ENCODE peak calls at places on chromosomes 11 and 22, in ten cellular contexts. V is colonic mucosa, X is lower lobe of right lung, S is fibroblast of lung, R is body of pancreas, B is thyroid gland, D is transverse colon, I is lower leg skin, F is brain microvascular endothelial cell, J is astrocyte. W is an unnamed sample.

GRCh38 chr11:9700105-9700801 is 36.4 kb downstream of the SWAP70 start:
- DNase-seq in S (no peak), B (peak), R (peak), J (peak), X (no peak), V (no peak), I (no peak), D (no peak), F (no peak), W (no peak)

GRCh38 chr22:49087163-49087562 is 740.5 kb downstream of the BRD1 start:
- DNase-seq in I (no peak), X (no peak), F (no peak), B (no peak), D (no peak), S (no peak), J (no peak), R (no peak), V (no peak), W (peak)

GRCh38 chr11:80155412-80156017 is 714.7 kb upstream of the TENM4 start:
- DNase-seq in D (no peak), F (peak), X (no peak), S (no peak), I (no peak), J (no peak), B (no peak), R (no peak), V (no peak), W (no peak)

GRCh38 chr11:13339196-13340153 is 61.9 kb downstream of the BMAL1 start:
- DNase-seq in B (no peak), X (no peak), D (no peak), F (peak), R (no peak), V (no peak), S (peak), J (peak), I (no peak), W (no peak)

GRCh38 chr11:38411149-38411548 is 1813.1 kb upstream of the RAG2 start:
- DNase-seq in I (no peak), V (no peak), R (no peak), J (no peak), X (no peak), B (no peak), F (no peak), D (no peak), S (no peak), W (no peak)

GRCh38 chr11:64751580-64751979 is 7.6 kb upstream of the RASGRP2 start:
- DNase-seq in B (no peak), D (no peak), X (no peak), J (no peak), S (no peak), F (no peak), I (no peak), R (no peak), V (no peak), W (peak)

GRCh38 chr11:74602637-74603591 is 10.5 kb downstream of the POLD3 start:
- DNase-seq in V (no peak), F (no peak), S (no peak), X (no peak), R (no peak), I (no peak), D (no peak), B (no peak), J (no peak), W (no peak)

GRCh38 chr11:100981196-100981824 is 148.3 kb downstream of the PGR start:
- DNase-seq in D (no peak), I (no peak), S (no peak), J (no peak), F (no peak), V (no peak), X (no peak), B (no peak), R (no peak), W (no peak)

GRCh38 chr22:49882519-49883293 is 29.1 kb downstream of the ZBED4 start:
- DNase-seq in S (peak), I (no peak), J (peak), V (no peak), R (no peak), B (no peak), D (no peak), X (no peak), F (peak), W (peak)

GRCh38 chr11:13118194-13118593 is 109.1 kb downstream of the RASSF10 start:
- DNase-seq in I (no peak), D (no peak), R (no peak), F (peak), B (no peak), X (no peak), V (no peak), S (peak), J (peak), W (no peak)

GRCh38 chr22:22030493-22031182 is 48.1 kb upstream of the TOP3B start:
- DNase-seq in I (no peak), D (peak), J (no peak), S (no peak), V (no peak), B (no peak), X (no peak), F (no peak), R (no peak), W (no peak)

GRCh38 chr11:24859801-24860300 is 363.0 kb downstream of the LUZP2 start:
- DNase-seq in F (no peak), I (no peak), R (no peak), D (no peak), J (no peak), V (no peak), X (no peak), S (no peak), B (no peak), W (no peak)

GRCh38 chr22:39574779-39575551 is 4.4 kb downstream of the CACNA1I start:
- DNase-seq in B (peak), D (no peak), F (peak), I (no peak), R (no peak), J (peak), X (no peak), S (peak), V (no peak), W (peak)

GRCh38 chr11:64251722-64251985 is 324 bp downstream of the PLCB3 start:
- DNase-seq in D (no peak), B (no peak), S (no peak), I (no peak), J (no peak), F (peak), R (no peak), V (no peak), X (no peak), W (no peak)

GRCh38 chr11:57349491-57350274 is 11.5 kb downstream of the P2RX3 start:
- DNase-seq in B (peak), V (peak), D (peak), J (no peak), X (peak), F (no peak), R (peak), I (peak), S (peak), W (no peak)

GRCh38 chr22:48098243-48098935 is 1335.9 kb downstream of the TBC1D22A start:
- DNase-seq in D (no peak), V (no peak), I (no peak), F (no peak), J (no peak), B (no peak), X (no peak), S (no peak), R (no peak), W (no peak)

GRCh38 chr11:120815260-120816100 is 208.4 kb upstream of the TBCEL start:
- DNase-seq in F (no peak), D (no peak), B (no peak), R (no peak), S (no peak), J (no peak), V (no peak), X (no peak), I (no peak), W (peak)
- TF ChIP-seq CTCF in F (no peak), D (no peak), B (no peak), R (no peak), S (no peak), J (no peak), V (no peak), X (no peak), I (no peak), W (no peak)

DNA sequence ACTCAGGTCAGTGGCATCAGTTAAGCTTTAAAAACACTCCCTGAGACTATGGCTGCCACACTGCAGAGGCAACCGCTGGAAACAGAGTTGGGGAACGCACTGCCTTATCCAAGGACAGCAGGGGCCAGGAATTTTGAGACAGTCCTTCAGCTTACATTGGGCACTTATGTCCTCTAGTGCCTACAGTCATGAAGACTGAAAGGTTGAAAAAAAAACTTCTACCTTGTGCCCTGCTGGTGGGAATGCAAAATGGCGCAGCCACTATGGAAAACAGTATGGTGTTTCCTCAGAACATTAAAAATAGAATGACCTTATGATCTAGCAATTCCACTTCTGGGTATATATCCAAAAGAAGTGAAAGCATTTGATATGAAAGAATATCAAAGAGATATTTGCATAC is 19.6 kb downstream of the DKK3 start:
- DNase-seq in D (no peak), X (no peak), I (no peak), S (no peak), B (no peak), J (no peak), R (no peak), F (no peak), V (no peak), W (no peak)
- TF ChIP-seq CTCF in D (no peak), X (no peak), I (no peak), S (no peak), B (no peak), J (peak), R (no peak), F (peak), V (no peak), W (peak)

DNA sequence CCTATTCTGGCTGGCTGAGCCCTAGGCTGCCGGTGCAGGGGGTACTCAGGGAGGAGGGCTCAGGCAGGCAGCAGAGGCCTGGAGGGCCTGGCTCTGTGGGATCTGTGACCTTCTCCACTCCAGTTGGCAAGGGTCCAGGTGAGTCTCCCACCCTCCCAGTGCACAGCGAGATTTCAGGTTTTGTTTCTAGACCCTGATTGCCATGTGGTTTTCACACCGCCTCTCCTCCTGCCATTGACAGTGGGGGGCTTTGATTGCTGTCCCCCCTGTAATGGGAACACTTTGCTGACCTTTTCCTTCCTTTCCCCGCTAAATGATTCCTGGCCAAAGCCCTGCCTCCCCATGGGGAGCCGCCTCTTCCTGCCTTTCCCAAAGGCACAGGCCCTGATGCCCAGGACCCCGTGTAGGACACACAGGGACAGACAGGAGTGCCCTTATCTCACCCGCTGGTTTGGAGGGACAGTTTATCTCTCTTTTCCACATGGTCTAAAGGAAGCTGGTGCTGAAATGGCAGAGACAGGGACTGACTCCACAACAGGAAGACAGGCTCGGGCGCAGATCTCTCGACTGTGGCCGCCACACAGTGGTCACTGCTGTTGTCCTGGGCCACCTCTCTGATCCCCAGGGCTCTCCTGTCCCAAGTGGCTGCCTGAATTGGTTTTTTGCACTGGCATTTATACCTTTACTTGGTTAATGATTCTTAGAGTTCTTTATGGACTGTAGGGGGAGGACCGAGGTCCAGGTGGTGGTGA is 43.4 kb downstream of the BCR start:
- DNase-seq in X (peak), S (no peak), R (no peak), D (peak), I (no peak), B (peak), V (peak), F (no peak), J (no peak), W (no peak)
- TF ChIP-seq CTCF in X (peak), S (no peak), R (no peak), D (no peak), I (no peak), B (no peak), V (no peak), F (no peak), J (no peak), W (no peak)

GRCh38 chr11:62233730-62234129 is 8.3 kb upstream of the SCGB1D2 start:
- DNase-seq in D (no peak), X (no peak), V (no peak), S (no peak), J (no peak), R (no peak), I (no peak), B (no peak), F (no peak), W (no peak)
- TF ChIP-seq CTCF in D (no peak), X (no peak), V (no peak), S (peak), J (no peak), R (no peak), I (no peak), B (no peak), F (no peak), W (peak)

GRCh38 chr11:91869751-91870150 is 354.9 kb upstream of the FAT3 start:
- DNase-seq in S (no peak), B (no peak), V (no peak), X (no peak), J (no peak), D (no peak), R (no peak), I (no peak), F (no peak), W (no peak)

GRCh38 chr11:91871048-91871447 is 353.6 kb upstream of the FAT3 start:
- DNase-seq in I (no peak), F (no peak), R (no peak), J (no peak), V (no peak), S (no peak), X (no peak), B (no peak), D (no peak), W (no peak)

GRCh38 chr11:91871791-91872190 is 352.8 kb upstream of the FAT3 start:
- DNase-seq in J (no peak), X (no peak), R (no peak), F (no peak), S (no peak), I (no peak), D (peak), V (peak), B (no peak), W (no peak)

GRCh38 chr11:91872216-91872615 is 352.4 kb upstream of the FAT3 start:
- DNase-seq in V (no peak), J (no peak), I (no peak), R (no peak), X (no peak), F (no peak), D (no peak), B (no peak), S (peak), W (no peak)

DNA sequence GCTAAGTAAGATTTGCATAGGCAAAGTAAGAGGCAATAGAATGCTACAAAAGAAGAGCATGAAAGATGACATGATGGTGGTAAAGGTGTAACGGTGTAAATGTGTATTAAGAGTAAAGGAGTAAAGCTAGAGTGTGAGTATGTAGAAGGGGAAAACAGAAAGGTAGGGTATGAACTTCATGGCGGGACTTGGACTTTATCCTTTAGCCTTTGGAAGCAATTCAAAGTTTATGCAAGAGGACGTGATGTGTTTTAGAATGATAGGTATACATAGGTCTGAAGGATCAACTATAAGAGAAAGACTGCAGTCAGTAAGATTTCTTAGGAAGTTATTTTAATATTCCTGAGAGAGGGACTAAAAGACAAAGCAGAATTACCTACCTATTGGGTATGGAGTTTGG is 358.0 kb upstream of the FAT3 start:
- DNase-seq in X (no peak), F (no peak), J (no peak), I (no peak), B (no peak), S (no peak), R (no peak), D (no peak), V (no peak), W (no peak)
- TF ChIP-seq CTCF in X (no peak), F (no peak), J (no peak), I (no peak), B (no peak), S (no peak), R (no peak), D (no peak), V (no peak), W (no peak)

GRCh38 chr22:24419480-24419860 is 7.9 kb upstream of the ADORA2A start:
- DNase-seq in B (no peak), I (no peak), D (no peak), J (no peak), V (no peak), S (no peak), F (no peak), X (no peak), R (no peak), W (peak)
- TF ChIP-seq CTCF in B (no peak), I (no peak), D (no peak), J (no peak), V (no peak), S (no peak), F (no peak), X (no peak), R (no peak), W (no peak)

DNA sequence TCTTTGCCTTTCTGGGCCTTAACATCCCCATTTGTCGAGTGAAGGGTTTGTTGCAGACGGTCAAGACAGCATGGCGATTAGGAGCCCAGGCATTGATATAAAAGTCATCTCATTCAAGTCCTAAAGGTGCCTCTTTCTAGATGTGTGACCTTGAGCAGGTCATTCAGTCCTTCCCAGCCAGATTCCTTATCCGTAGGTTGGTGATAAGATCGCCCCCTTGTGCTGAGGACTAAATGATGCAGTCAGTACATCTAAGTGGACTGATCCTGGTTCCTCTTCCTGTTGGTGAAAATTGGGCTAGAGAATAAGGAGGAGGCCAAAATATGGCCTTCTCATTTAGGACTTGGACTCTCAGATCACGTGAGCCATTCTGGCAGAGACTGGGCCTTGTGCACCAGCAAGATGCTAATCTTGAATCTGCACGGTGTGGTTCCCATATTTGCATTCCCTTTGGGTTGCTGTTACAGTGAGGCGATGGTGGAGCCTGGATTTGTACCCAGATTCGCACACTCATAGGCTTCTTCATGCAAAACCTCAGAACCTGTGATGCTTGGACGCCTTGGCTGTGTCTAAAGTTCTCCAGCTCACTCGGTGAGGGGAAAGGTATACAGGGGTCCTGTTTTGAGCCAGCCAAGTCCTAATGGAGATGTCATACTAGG is 156.8 kb downstream of the MYO18B start:
- DNase-seq in D (no peak), I (peak), V (no peak), F (no peak), S (no peak), X (no peak), B (no peak), J (no peak), R (no peak), W (no peak)
- TF ChIP-seq CTCF in D (no peak), I (no peak), V (no peak), F (no peak), S (no peak), X (peak), B (no peak), J (no peak), R (no peak), W (no peak)

GRCh38 chr22:44979154-44979553 is 30.7 kb downstream of the PHF21B start:
- DNase-seq in S (no peak), F (no peak), I (no peak), J (no peak), D (no peak), V (no peak), B (no peak), X (no peak), R (no peak), W (no peak)

GRCh38 chr22:44973829-44974228 is 36.0 kb downstream of the PHF21B start:
- DNase-seq in F (no peak), J (no peak), R (no peak), D (no peak), S (no peak), V (no peak), B (no peak), X (no peak), I (no peak), W (no peak)

GRCh38 chr22:44972363-44973083 is 37.3 kb downstream of the PHF21B start:
- DNase-seq in B (no peak), I (no peak), F (no peak), D (peak), J (no peak), S (peak), V (no peak), X (no peak), R (no peak), W (no peak)

GRCh38 chr22:44971651-44972362 is 38.0 kb downstream of the PHF21B start:
- DNase-seq in I (no peak), R (no peak), B (no peak), X (no peak), V (no peak), D (no peak), S (no peak), J (no peak), F (no peak), W (no peak)

GRCh38 chr22:44975444-44976262 is 34.2 kb downstream of the PHF21B start:
- DNase-seq in X (peak), D (peak), B (peak), I (peak), J (peak), V (peak), R (peak), S (peak), F (peak), W (no peak)
- TF ChIP-seq CTCF in X (peak), D (peak), B (peak), I (no peak), J (peak), V (peak), R (peak), S (peak), F (peak), W (peak)

GRCh38 chr22:28936200-28936599 is 52.8 kb downstream of the ZNRF3 start:
- DNase-seq in I (peak), V (no peak), D (no peak), F (no peak), B (no peak), S (no peak), J (no peak), R (no peak), X (no peak), W (no peak)

GRCh38 chr22:28937206-28938025 is 54.0 kb downstream of the ZNRF3 start:
- DNase-seq in R (no peak), I (peak), F (no peak), S (no peak), D (no peak), X (no peak), V (no peak), J (no peak), B (peak), W (no peak)

GRCh38 chr22:28934026-28934425 is 50.7 kb downstream of the ZNRF3 start:
- DNase-seq in X (no peak), I (peak), J (no peak), D (no peak), F (no peak), V (no peak), R (no peak), S (no peak), B (no peak), W (no peak)

GRCh38 chr22:28935140-28935539 is 51.8 kb downstream of the ZNRF3 start:
- DNase-seq in R (no peak), B (no peak), J (no peak), F (no peak), S (no peak), I (peak), V (no peak), D (no peak), X (no peak), W (no peak)

GRCh38 chr22:28935713-28936112 is 52.3 kb downstream of the ZNRF3 start:
- DNase-seq in X (no peak), J (no peak), R (no peak), F (no peak), S (no peak), B (no peak), V (no peak), I (peak), D (no peak), W (no peak)
- TF ChIP-seq CTCF in X (peak), J (peak), R (no peak), F (peak), S (peak), B (no peak), V (no peak), I (no peak), D (no peak), W (peak)